ENCODE peak calls at places on chromosomes 11 and 22, in four cellular contexts. S is neuronal stem cell, Z is IMR-90, I is H1. A is an unnamed sample.

GRCh38 chr11:74714904-74715303 is 16.3 kb downstream of the CHRDL2 start:
- DNase-seq in S (no peak), Z (no peak), I (no peak), A (no peak)

GRCh38 chr11:44804449-44805151 is 77.8 kb downstream of the TSPAN18 start:
- DNase-seq in S (no peak), Z (peak; percentile 20), I (no peak), A (no peak)

GRCh38 chr11:11841121-11841604 is 609 bp upstream of the USP47 start:
- DNase-seq in S (no peak), Z (no peak), I (no peak), A (peak; percentile 43)

GRCh38 chr22:23237201-23237798 is 57.0 kb downstream of the BCR start:
- DNase-seq in S (peak; percentile 52), Z (peak; percentile 66), I (no peak), A (peak; percentile 61)

GRCh38 chr22:46792061-46792796 is 29.8 kb downstream of the TBC1D22A start:
- DNase-seq in S (no peak), Z (no peak), I (no peak), A (no peak)

GRCh38 chr22:22818861-22819855 is 68.5 kb upstream of the IGLL5 start:
- DNase-seq in S (no peak), Z (no peak), I (no peak), A (no peak)

GRCh38 chr11:2587976-2588748 is 111.6 kb downstream of the KCNQ1OT1 start:
- DNase-seq in S (no peak), Z (no peak), I (no peak), A (no peak)

GRCh38 chr11:12430912-12431311 is 53.5 kb downstream of the PARVA start:
- DNase-seq in S (no peak), Z (peak; percentile 91), I (no peak), A (no peak)

GRCh38 chr11:28400236-28401100 is 292.3 kb downstream of the METTL15 start:
- DNase-seq in S (no peak), Z (peak; percentile 87), I (no peak), A (no peak)

GRCh38 chr11:2091112-2091746 is 48.0 kb downstream of the IGF2 start:
- DNase-seq in S (no peak), Z (no peak), I (no peak), A (peak; percentile 15)

GRCh38 chr11:62958547-62959071 is 26.2 kb downstream of the SLC22A6 start:
- DNase-seq in S (no peak), Z (peak; percentile 21), I (no peak), A (no peak)

GRCh38 chr22:24494535-24495364 is at the start of gene UPB1:
- DNase-seq in S (no peak), Z (no peak), I (no peak), A (peak; percentile 58)

GRCh38 chr11:86742436-86742805 is 57.9 kb upstream of the PRSS23 start:
- DNase-seq in S (no peak), Z (no peak), I (no peak), A (no peak)

GRCh38 chr11:118200901-118201680 is 23.7 kb downstream of the JAML start:
- DNase-seq in S (no peak), Z (no peak), I (no peak), A (no peak)

GRCh38 chr22:26671317-26672059 is 14.1 kb downstream of the MIAT start:
- DNase-seq in S (no peak), Z (no peak), I (no peak), A (no peak)

GRCh38 chr22:28002863-28003565 is 84.0 kb upstream of the PITPNB start:
- DNase-seq in S (no peak), Z (no peak), I (no peak), A (no peak)

GRCh38 chr11:63508745-63509144 is 2.9 kb downstream of the LGALS12 start:
- DNase-seq in S (no peak), Z (no peak), I (no peak), A (no peak)

GRCh38 chr11:129237880-129238638 is 45.9 kb upstream of the ARHGAP32 start:
- DNase-seq in S (no peak), Z (no peak), I (no peak), A (no peak)

GRCh38 chr11:126949066-126949945 is 51.3 kb downstream of the KIRREL3 start:
- DNase-seq in S (no peak), Z (peak; percentile 93), I (no peak), A (no peak)

GRCh38 chr22:47631571-47632102 is 869.2 kb downstream of the TBC1D22A start:
- DNase-seq in S (no peak), Z (no peak), I (no peak), A (no peak)

GRCh38 chr11:123188508-123189165 is 6.4 kb downstream of the CLMP start:
- DNase-seq in S (no peak), Z (peak; percentile 99), I (no peak), A (no peak)

GRCh38 chr22:46726066-46726985 is 11.7 kb downstream of the CERK start:
- DNase-seq in S (no peak), Z (no peak), I (no peak), A (no peak)

GRCh38 chr11:22244986-22245592 is 52.2 kb downstream of the ANO5 start:
- DNase-seq in S (peak; percentile 37), Z (peak; percentile 19), I (peak; percentile 25), A (peak; percentile 62)

GRCh38 chr11:67582026-67582425 is 1.6 kb upstream of the GSTP1 start:
- DNase-seq in S (no peak), Z (no peak), I (no peak), A (no peak)

GRCh38 chr22:39097098-39098020 is at the start of gene APOBEC3H:
- DNase-seq in S (no peak), Z (no peak), I (no peak), A (no peak)

GRCh38 chr11:16987205-16987568 is 27.0 kb downstream of the PLEKHA7 start:
- DNase-seq in S (no peak), Z (no peak), I (no peak), A (peak; percentile 73)

GRCh38 chr22:45718391-45718790 is 46.8 kb downstream of the ATXN10 start:
- DNase-seq in S (no peak), Z (no peak), I (no peak), A (no peak)

GRCh38 chr11:6660712-6661111 is 5.1 kb upstream of the DCHS1 start:
- DNase-seq in S (no peak), Z (no peak), I (no peak), A (no peak)

GRCh38 chr11:19820100-19820499 is 107.5 kb downstream of the NAV2 start:
- DNase-seq in S (no peak), Z (peak; percentile 29), I (no peak), A (no peak)

DNA sequence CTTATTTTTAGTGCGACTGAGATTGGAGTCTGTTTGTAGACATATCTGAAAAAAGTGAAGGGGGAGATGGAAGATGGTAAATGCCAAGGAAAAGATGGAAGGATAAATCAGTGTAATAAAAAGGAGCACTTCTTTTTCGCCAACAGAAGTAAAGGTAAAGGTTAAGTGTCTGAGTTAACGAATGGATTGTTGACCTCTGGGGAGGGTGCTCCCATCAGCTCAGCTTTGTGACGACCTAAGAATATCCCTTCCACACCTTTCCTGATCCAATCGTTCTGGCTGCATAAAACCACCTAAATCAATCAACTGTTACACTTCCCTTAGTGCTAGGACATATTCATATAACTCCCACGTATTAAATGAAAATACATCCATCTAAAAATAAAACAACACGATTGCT is 821 bp downstream of the C11orf71 start:
- DNase-seq in S (no peak), Z (no peak), I (no peak), A (no peak)
- H3K14ac ChIP-seq in S (no peak overlapping the region), Z (peak overlapping the region; percentile 92), I (no peak overlapping the region), A (peak overlapping the region; percentile 98)

DNA sequence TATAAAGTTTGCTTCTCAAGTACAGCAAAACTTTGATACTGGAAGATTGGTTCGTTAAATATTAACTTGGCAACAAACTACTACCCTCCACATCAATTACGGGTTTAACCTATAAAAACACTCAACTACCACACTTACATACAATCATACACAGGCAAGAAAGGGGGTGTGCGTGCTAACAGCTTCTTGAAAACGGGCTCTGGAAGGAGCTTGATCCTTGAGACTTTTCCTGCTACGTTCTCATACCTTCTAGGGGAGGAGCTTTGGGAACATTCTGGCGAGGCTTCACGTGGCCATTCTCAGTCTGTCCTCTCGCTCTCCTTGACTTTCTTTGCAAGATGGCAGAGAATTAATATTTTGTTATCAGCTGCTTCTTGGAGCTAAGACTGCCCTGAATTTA is 6.8 kb upstream of the ESAM start:
- DNase-seq in S (no peak), Z (no peak), I (no peak), A (no peak)
- H3K14ac ChIP-seq in S (no peak overlapping the region), Z (no peak overlapping the region), I (no peak overlapping the region), A (no peak overlapping the region)

GRCh38 chr22:36067237-36067558 is 38.6 kb upstream of the RBFOX2 start:
- DNase-seq in S (no peak), Z (no peak), I (no peak), A (no peak)

GRCh38 chr22:36064358-36064757 is 35.7 kb upstream of the RBFOX2 start:
- DNase-seq in S (no peak), Z (no peak), I (no peak), A (no peak)

GRCh38 chr22:36068776-36069344 is 40.2 kb upstream of the RBFOX2 start:
- DNase-seq in S (no peak), Z (peak; percentile 29), I (no peak), A (no peak)

GRCh38 chr22:36065775-36066544 is 37.3 kb upstream of the RBFOX2 start:
- DNase-seq in S (peak; percentile 89), Z (peak; percentile 92), I (peak; percentile 88), A (peak; percentile 98)

GRCh38 chr22:36065462-36065774 is 36.8 kb upstream of the RBFOX2 start:
- DNase-seq in S (no peak), Z (no peak), I (no peak), A (no peak)
- H3K14ac ChIP-seq in S (no peak overlapping the region), Z (peak overlapping the region; percentile 99), I (no peak overlapping the region), A (peak overlapping the region; percentile 95)

DNA sequence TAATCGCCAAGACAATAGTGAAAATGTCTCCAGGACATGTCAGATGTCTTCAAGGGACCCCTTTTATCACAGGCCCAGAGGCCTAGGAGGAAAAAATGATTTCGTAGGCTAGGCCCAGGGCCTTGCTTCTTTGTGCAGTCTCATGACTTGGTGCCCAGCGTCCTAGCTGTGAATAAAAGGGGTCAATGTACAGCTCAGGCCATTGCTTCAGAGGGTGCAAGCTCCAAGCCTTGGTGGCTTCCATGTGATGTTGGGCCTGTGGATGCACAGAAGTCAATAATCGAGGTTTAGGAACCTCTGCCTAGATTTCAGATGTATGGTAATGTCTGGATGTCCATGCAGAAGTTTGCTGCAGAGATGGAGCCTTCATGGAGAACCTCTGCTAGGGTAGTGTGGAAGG is 20.7 kb upstream of the MTMR2 start:
- DNase-seq in S (no peak), Z (no peak), I (no peak), A (no peak)
- H3K14ac ChIP-seq in S (no peak overlapping the region), Z (no peak overlapping the region), I (no peak overlapping the region), A (no peak overlapping the region)

GRCh38 chr11:47213985-47214564 is 699 bp upstream of the DDB2 start:
- DNase-seq in S (peak; percentile 68), Z (peak; percentile 61), I (peak; percentile 69), A (peak; percentile 94)
- H3K14ac ChIP-seq in S (no peak overlapping the region), Z (no peak overlapping the region), I (no peak overlapping the region), A (peak overlapping the region; percentile 91)

DNA sequence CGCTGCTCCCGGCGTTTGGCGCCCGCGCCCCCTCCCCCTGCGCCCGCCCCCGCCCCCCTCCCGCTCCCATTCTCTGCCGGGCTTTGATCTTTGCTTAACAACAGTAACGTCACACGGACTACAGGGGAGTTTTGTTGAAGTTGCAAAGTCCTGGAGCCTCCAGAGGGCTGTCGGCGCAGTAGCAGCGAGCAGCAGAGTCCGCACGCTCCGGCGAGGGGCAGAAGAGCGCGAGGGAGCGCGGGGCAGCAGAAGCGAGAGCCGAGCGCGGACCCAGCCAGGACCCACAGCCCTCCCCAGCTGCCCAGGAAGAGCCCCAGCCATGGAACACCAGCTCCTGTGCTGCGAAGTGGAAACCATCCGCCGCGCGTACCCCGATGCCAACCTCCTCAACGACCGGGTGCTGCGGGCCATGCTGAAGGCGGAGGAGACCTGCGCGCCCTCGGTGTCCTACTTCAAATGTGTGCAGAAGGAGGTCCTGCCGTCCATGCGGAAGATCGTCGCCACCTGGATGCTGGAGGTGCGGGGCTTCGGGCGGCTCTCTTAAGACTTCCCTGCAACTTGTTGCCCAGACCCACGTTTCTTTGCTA is at the start of gene CCND1:
- DNase-seq in S (peak; percentile 88), Z (peak; percentile 94), I (no peak), A (peak; percentile 95)
- H3K14ac ChIP-seq in S (peak within 1 kb of the TSS; percentile 56), Z (peak within 1 kb of the TSS; percentile 100), I (no peak within 1 kb of the TSS), A (peak within 1 kb of the TSS; percentile 92)